ENCODE peak calls at places on chromosomes 12 and 14, in nine cellular contexts. G, R, P, M, L, S, C, F and J are unnamed samples.

GRCh38 chr14:98993818-98994217 is 278.2 kb downstream of the BCL11B start:
- DNase-seq in G (no peak), R (no peak), P (no peak), M (no peak), L (no peak), S (no peak), C (no peak), F (no peak), J (no peak)

GRCh38 chr12:58395470-58395869 is 454.1 kb downstream of the ATP23 start:
- DNase-seq in G (no peak), R (no peak), P (no peak), M (no peak), L (no peak), S (no peak), C (peak), F (no peak), J (peak)

GRCh38 chr14:85172889-85173458 is 357.0 kb upstream of the FLRT2 start:
- DNase-seq in G (no peak), R (no peak), P (no peak), M (no peak), L (no peak), S (no peak), C (no peak), F (no peak), J (no peak)

GRCh38 chr14:99728231-99728920 is 44.3 kb downstream of the CYP46A1 start:
- DNase-seq in G (no peak), R (peak), P (no peak), M (no peak), L (no peak), S (no peak), C (no peak), F (no peak), J (no peak)

GRCh38 chr12:28479683-28480082 is 289.4 kb downstream of the CCDC91 start:
- DNase-seq in G (no peak), R (no peak), P (no peak), M (no peak), L (no peak), S (no peak), C (no peak), F (no peak), J (no peak)

GRCh38 chr14:100988011-100988410 is 84.5 kb upstream of the RTL1 start:
- DNase-seq in G (no peak), R (no peak), P (no peak), M (peak), L (no peak), S (no peak), C (no peak), F (no peak), J (peak)

GRCh38 chr12:99658950-99659349 is 11.4 kb downstream of the GARIN6 start:
- DNase-seq in G (no peak), R (no peak), P (no peak), M (no peak), L (no peak), S (no peak), C (no peak), F (no peak), J (peak)

GRCh38 chr12:125135906-125136305 is 70.7 kb downstream of the AACS start:
- DNase-seq in G (no peak), R (no peak), P (no peak), M (no peak), L (no peak), S (no peak), C (no peak), F (no peak), J (no peak)

GRCh38 chr12:38101753-38102152 is 214.8 kb upstream of the ALG10B start:
- DNase-seq in G (no peak), R (no peak), P (no peak), M (no peak), L (no peak), S (no peak), C (no peak), F (no peak), J (no peak)

GRCh38 chr12:81692008-81692407 is 67.1 kb downstream of the PPFIA2 start:
- DNase-seq in G (no peak), R (no peak), P (no peak), M (no peak), L (no peak), S (peak), C (no peak), F (no peak), J (no peak)

GRCh38 chr12:121224591-121224990 is 14.7 kb downstream of the P2RX4 start:
- DNase-seq in G (no peak), R (no peak), P (no peak), M (no peak), L (no peak), S (no peak), C (no peak), F (no peak), J (no peak)

GRCh38 chr14:92754956-92755355 is 6.5 kb upstream of the LGMN start:
- DNase-seq in G (no peak), R (no peak), P (peak), M (no peak), L (no peak), S (no peak), C (no peak), F (no peak), J (no peak)

GRCh38 chr14:90721619-90722305 is 94.5 kb downstream of the TTC7B start:
- DNase-seq in G (no peak), R (no peak), P (no peak), M (peak), L (no peak), S (no peak), C (no peak), F (no peak), J (no peak)

GRCh38 chr14:22303589-22304195 is 285.3 kb downstream of the DAD1 start:
- DNase-seq in G (no peak), R (no peak), P (peak), M (peak), L (no peak), S (no peak), C (no peak), F (no peak), J (peak)

GRCh38 chr14:26163761-26164160 is 434.1 kb downstream of the NOVA1 start:
- DNase-seq in G (no peak), R (no peak), P (peak), M (peak), L (no peak), S (peak), C (no peak), F (no peak), J (peak)

GRCh38 chr12:85866929-85867776 is 6.9 kb upstream of the NTS start:
- DNase-seq in G (no peak), R (no peak), P (peak), M (peak), L (peak), S (peak), C (peak), F (peak), J (peak)

GRCh38 chr12:108667349-108667748 is 33.7 kb upstream of the SELPLG start:
- DNase-seq in G (no peak), R (no peak), P (no peak), M (no peak), L (no peak), S (no peak), C (no peak), F (no peak), J (no peak)

GRCh38 chr12:1920971-1921370 is 2.5 kb upstream of the CACNA2D4 start:
- DNase-seq in G (no peak), R (peak), P (no peak), M (no peak), L (no peak), S (no peak), C (no peak), F (no peak), J (no peak)

GRCh38 chr12:62484234-62484633 is 17.6 kb downstream of the MON2 start:
- DNase-seq in G (no peak), R (no peak), P (no peak), M (no peak), L (no peak), S (no peak), C (peak), F (no peak), J (no peak)